ENCODE peak calls at places on chromosomes 16 and 17, in nine cellular contexts. J, Q, C, A, R, T, N, H and V are unnamed samples.

GRCh38 chr17:75472119-75472518 is 15.7 kb downstream of the TMEM94 start:
- DNase-seq in J (no peak), Q (no peak), C (no peak), A (no peak), R (no peak), T (no peak), N (no peak), H (no peak), V (no peak)

GRCh38 chr16:84806256-84806889 is 13.4 kb upstream of the CRISPLD2 start:
- DNase-seq in J (no peak), Q (peak), C (peak), A (peak), R (peak), T (no peak), N (no peak), H (no peak), V (no peak)

GRCh38 chr16:87207965-87208364 is 109.2 kb downstream of the C16orf95 start:
- DNase-seq in J (no peak), Q (no peak), C (no peak), A (no peak), R (no peak), T (no peak), N (no peak), H (no peak), V (peak)

GRCh38 chr16:49675417-49675816 is 180.5 kb downstream of the ZNF423 start:
- DNase-seq in J (no peak), Q (no peak), C (no peak), A (no peak), R (no peak), T (no peak), N (no peak), H (no peak), V (no peak)

GRCh38 chr16:84239186-84239790 is 524 bp downstream of the KCNG4 start:
- DNase-seq in J (no peak), Q (peak), C (peak), A (no peak), R (no peak), T (no peak), N (no peak), H (no peak), V (no peak)

GRCh38 chr16:68257251-68257905 is 6.9 kb upstream of the SLC7A6 start:
- DNase-seq in J (no peak), Q (peak), C (peak), A (peak), R (no peak), T (no peak), N (no peak), H (no peak), V (no peak)

GRCh38 chr17:45410144-45411091 is 22.3 kb downstream of the ARHGAP27 start:
- DNase-seq in J (no peak), Q (no peak), C (peak), A (peak), R (no peak), T (no peak), N (no peak), H (no peak), V (no peak)

GRCh38 chr16:89265647-89266046 is 48.1 kb downstream of the ZNF778 start:
- DNase-seq in J (no peak), Q (no peak), C (no peak), A (no peak), R (no peak), T (no peak), N (no peak), H (no peak), V (no peak)

GRCh38 chr17:42853597-42853967 is 2.6 kb downstream of the AOC3 start:
- DNase-seq in J (no peak), Q (no peak), C (no peak), A (no peak), R (no peak), T (no peak), N (no peak), H (no peak), V (no peak)

GRCh38 chr16:20894388-20894787 is 5.8 kb downstream of the DCUN1D3 start:
- DNase-seq in J (no peak), Q (no peak), C (no peak), A (no peak), R (no peak), T (no peak), N (no peak), H (no peak), V (no peak)

GRCh38 chr17:81966343-81967243 is 5.6 kb upstream of the NOTUM start:
- DNase-seq in J (peak), Q (peak), C (peak), A (no peak), R (no peak), T (no peak), N (no peak), H (no peak), V (no peak)

GRCh38 chr16:67279296-67280089 is at the start of gene PLEKHG4:
- DNase-seq in J (peak), Q (peak), C (peak), A (peak), R (peak), T (peak), N (peak), H (no peak), V (peak)

GRCh38 chr16:85437161-85438052 is 175.7 kb upstream of the GSE1 start:
- DNase-seq in J (peak), Q (no peak), C (peak), A (no peak), R (no peak), T (peak), N (no peak), H (no peak), V (no peak)

GRCh38 chr17:72358465-72358864 is 237.6 kb downstream of the SOX9 start:
- DNase-seq in J (no peak), Q (peak), C (no peak), A (no peak), R (no peak), T (no peak), N (no peak), H (no peak), V (no peak)

GRCh38 chr16:11175850-11176341 is 80.1 kb downstream of the SOCS1 start:
- DNase-seq in J (no peak), Q (no peak), C (no peak), A (peak), R (peak), T (no peak), N (no peak), H (no peak), V (no peak)

GRCh38 chr17:83010323-83011200 is 68.8 kb upstream of the METRNL start:
- DNase-seq in J (no peak), Q (peak), C (no peak), A (no peak), R (no peak), T (no peak), N (no peak), H (no peak), V (peak)

GRCh38 chr17:72075995-72076677 is 44.7 kb upstream of the SOX9 start:
- DNase-seq in J (no peak), Q (no peak), C (no peak), A (no peak), R (no peak), T (no peak), N (no peak), H (peak), V (peak)

GRCh38 chr17:81119223-81120148 is 45.8 kb upstream of the PVALEF start:
- DNase-seq in J (peak), Q (peak), C (peak), A (peak), R (peak), T (peak), N (peak), H (peak), V (peak)

GRCh38 chr17:79945591-79946255 is 89.9 kb downstream of the TBC1D16 start:
- DNase-seq in J (no peak), Q (no peak), C (no peak), A (peak), R (no peak), T (no peak), N (no peak), H (peak), V (peak)

GRCh38 chr16:73713817-73714495 is 582.7 kb upstream of the PSMD7 start:
- DNase-seq in J (peak), Q (peak), C (peak), A (no peak), R (no peak), T (no peak), N (peak), H (no peak), V (no peak)

GRCh38 chr16:85879975-85880831 is 18.8 kb upstream of the IRF8 start:
- DNase-seq in J (no peak), Q (no peak), C (peak), A (no peak), R (no peak), T (no peak), N (no peak), H (no peak), V (no peak)

GRCh38 chr17:50842506-50843149 is 7.2 kb downstream of the WFIKKN2 start:
- DNase-seq in J (no peak), Q (no peak), C (no peak), A (no peak), R (no peak), T (no peak), N (no peak), H (no peak), V (no peak)

GRCh38 chr17:67566656-67567055 is 151.1 kb upstream of the NOL11 start:
- DNase-seq in J (no peak), Q (no peak), C (no peak), A (no peak), R (no peak), T (no peak), N (no peak), H (no peak), V (no peak)

GRCh38 chr16:3065742-3066439 is 451 bp downstream of the IL32 start:
- DNase-seq in J (no peak), Q (no peak), C (no peak), A (no peak), R (no peak), T (no peak), N (no peak), H (no peak), V (no peak)

GRCh38 chr17:343211-343610 is 9.4 kb downstream of the RPH3AL start:
- DNase-seq in J (no peak), Q (no peak), C (no peak), A (no peak), R (no peak), T (no peak), N (no peak), H (no peak), V (peak)

GRCh38 chr17:21419299-21420239 is 43.4 kb downstream of the KCNJ12 start:
- DNase-seq in J (no peak), Q (no peak), C (no peak), A (no peak), R (no peak), T (no peak), N (no peak), H (peak), V (no peak)

GRCh38 chr17:49739662-49740271 is 24.2 kb downstream of the FAM117A start:
- DNase-seq in J (peak), Q (peak), C (peak), A (peak), R (no peak), T (peak), N (no peak), H (peak), V (peak)

DNA sequence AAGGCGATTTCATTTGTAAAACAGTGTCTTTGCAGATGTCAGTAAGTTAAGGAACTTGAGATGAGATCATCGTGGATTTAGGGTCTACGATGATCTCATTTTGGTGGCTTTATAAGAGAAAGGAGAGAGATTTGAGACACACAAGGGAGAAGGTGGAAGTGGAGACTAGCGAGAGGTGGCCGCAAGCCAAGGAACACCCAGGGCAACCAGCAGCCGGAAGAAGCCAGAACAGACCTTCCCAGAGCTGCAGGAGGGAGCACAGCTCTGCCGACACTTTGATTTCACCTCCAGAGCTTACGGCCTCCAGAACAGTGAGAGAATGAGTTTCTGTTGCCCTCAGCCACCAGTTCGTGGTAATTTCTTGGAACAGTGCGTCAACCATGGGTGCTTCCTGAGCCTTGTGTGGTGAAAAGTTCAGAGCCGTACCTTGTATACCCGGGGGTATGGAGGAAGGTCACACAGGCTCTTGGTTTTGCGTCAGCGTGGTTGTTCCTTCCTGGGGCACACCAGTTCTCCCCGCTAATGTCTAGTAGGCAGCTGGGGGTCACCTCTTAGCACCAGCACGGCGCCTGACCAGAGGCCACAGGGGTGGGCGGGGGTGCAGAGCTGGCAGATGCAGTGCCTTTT is 12.9 kb upstream of the SEC14L1 start:
- DNase-seq in J (peak), Q (no peak), C (no peak), A (no peak), R (no peak), T (no peak), N (no peak), H (no peak), V (peak)
- TF ChIP-seq POLR2A in J (peak), Q (no peak), C (no peak), A (no peak), R (peak), T (peak), N (no peak), H (no peak), V (no peak)

GRCh38 chr17:31556969-31557620 is 165.6 kb downstream of the RAB11FIP4 start:
- DNase-seq in J (no peak), Q (no peak), C (no peak), A (no peak), R (no peak), T (no peak), N (no peak), H (no peak), V (no peak)

GRCh38 chr17:31561469-31562412 is 170.3 kb downstream of the RAB11FIP4 start:
- DNase-seq in J (no peak), Q (peak), C (peak), A (no peak), R (no peak), T (no peak), N (no peak), H (no peak), V (no peak)

GRCh38 chr17:31560836-31561235 is 169.4 kb downstream of the RAB11FIP4 start:
- DNase-seq in J (no peak), Q (no peak), C (no peak), A (no peak), R (no peak), T (no peak), N (no peak), H (no peak), V (no peak)

GRCh38 chr17:31559647-31560501 is 168.4 kb downstream of the RAB11FIP4 start:
- DNase-seq in J (peak), Q (no peak), C (no peak), A (no peak), R (no peak), T (no peak), N (no peak), H (no peak), V (no peak)

GRCh38 chr17:31558748-31559646 is 167.5 kb downstream of the RAB11FIP4 start:
- DNase-seq in J (peak), Q (peak), C (peak), A (peak), R (no peak), T (peak), N (peak), H (peak), V (peak)
- TF ChIP-seq POLR2A in J (peak), Q (peak), C (peak), A (no peak), R (no peak), T (peak), N (no peak), H (no peak), V (no peak)

DNA sequence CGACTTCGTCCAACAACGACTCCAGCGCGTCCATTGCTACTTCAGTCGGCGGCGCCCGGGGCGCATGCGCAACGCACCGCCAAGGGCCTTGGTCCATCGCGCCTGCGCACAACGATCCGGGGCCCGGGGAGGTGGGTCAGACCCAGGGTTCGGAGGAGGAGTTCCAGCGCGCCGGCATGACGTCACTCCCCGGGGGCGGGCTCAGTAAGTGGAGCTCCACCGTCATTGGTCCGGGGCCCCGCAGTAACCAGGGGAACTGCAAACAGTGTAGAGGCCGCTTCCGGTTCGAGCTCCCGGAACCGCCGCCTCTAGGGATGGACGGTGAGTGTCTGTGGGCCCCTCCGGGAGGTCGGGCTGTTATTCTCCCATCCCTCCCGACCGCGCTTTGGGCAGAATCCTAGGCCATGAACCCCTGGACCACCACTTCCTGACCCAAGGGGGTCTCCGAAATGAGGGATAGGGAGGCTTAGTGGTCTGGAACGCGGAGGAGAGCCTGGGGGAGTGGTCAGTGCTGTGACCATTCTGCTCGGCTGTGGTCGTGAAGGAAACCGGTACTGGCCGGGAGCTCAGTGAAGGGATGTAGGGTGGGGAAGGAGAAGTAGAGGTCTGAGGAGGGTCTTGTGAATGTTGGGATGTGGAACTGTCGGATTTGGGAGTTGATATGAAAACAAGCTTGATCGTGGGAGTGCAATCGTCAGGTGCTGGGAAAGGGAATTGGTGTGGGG is at the start of the genes GTF3C1 and KATNIP:
- DNase-seq in J (peak), Q (peak), C (peak), A (peak), R (peak), T (peak), N (peak), H (peak), V (peak)
- TF ChIP-seq POLR2A in J (peak), Q (peak), C (peak), A (peak), R (peak), T (peak), N (peak), H (peak), V (no peak)

DNA sequence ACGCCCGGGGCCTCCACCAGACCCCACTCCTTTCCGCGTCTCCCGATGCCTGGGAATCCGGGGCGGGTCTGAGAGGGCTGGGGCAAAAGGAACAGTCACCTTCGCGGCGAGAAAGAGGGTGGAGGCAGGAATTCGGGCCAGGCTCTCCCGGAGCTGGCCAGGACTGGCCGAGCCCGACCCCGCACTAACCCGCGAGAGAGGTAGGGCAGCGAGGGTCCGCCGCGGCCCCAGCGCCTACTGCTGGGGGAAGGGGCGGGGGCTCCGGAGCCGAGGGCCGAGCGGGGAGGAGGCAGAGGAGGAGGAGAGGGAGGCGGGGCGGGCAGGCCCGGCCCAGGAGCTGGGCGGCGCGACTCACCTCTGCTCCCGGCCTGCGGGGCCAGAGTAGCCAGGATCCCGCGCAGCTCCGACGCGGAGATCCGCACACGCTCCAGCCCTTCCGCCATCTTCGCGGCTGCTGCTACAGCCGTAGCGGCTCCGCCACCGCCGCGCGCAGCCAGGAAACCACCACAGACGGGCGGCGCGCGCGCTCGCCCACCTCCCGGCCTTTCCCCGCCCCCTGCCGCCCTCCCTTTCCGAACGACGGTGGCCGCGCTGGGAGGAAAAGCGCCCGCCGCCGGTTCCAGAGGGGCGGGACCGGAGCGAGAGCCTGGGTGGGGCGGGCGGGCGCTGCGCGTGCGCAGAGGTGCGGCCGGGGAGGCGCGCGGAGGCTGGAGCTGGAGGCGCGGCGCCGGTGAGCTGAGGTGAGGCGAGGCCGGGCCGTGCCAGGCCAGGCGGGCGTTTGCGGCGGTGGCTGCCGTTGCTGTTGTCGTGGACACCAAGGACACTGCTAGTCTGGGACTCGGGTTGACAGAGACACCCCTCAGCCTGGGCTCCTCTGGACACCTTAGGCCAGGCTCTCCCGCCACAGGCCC is at the start of the genes SMG6 and SRR:
- DNase-seq in J (peak), Q (peak), C (peak), A (peak), R (peak), T (peak), N (peak), H (peak), V (peak)
- TF ChIP-seq POLR2A in J (peak), Q (peak), C (peak), A (peak), R (peak), T (no peak), N (peak), H (no peak), V (no peak)